ENCODE peak calls at places on chromosome 13, in ten cellular contexts. M is upper lobe of left lung, B is body of pancreas, U is heart left ventricle, P is GM06990, G is brain microvascular endothelial cell, Z is AG04450, D is progenitor cell of endocrine pancreas, L is IMR-90, J is cardiac muscle cell. A is an unnamed sample.
A peak's percentile ranks its signal among the peaks of the same experiment; 100 is the strongest.

GRCh38 chr13:65836066-65836465 is 1394.1 kb downstream of the PCDH9 start:
- DNase-seq in G (no peak), P (no peak), Z (no peak), M (no peak), D (no peak), B (no peak), L (no peak), J (no peak), U (no peak), A (no peak)

GRCh38 chr13:96963786-96964475 is 30.3 kb downstream of the OXGR1 start:
- DNase-seq in D (no peak), Z (no peak), U (no peak), P (no peak), G (no peak), J (no peak), M (no peak), B (no peak), L (no peak), A (no peak)

GRCh38 chr13:44819245-44819644 is 170.0 kb downstream of the NUFIP1 start:
- DNase-seq in P (no peak), Z (peak; percentile 61), B (peak; percentile 38), G (peak; percentile 70), M (no peak), D (no peak), U (no peak), J (no peak), L (peak; percentile 95), A (no peak)

GRCh38 chr13:98543380-98544104 is 33.4 kb downstream of the STK24 start:
- DNase-seq in D (no peak), G (no peak), U (no peak), Z (no peak), M (no peak), P (no peak), B (no peak), L (no peak), J (no peak), A (no peak)

GRCh38 chr13:82833928-82834327 is 1048.3 kb downstream of the SLITRK1 start:
- DNase-seq in D (no peak), J (no peak), G (no peak), P (no peak), U (no peak), Z (peak; percentile 23), L (peak; percentile 34), B (no peak), M (no peak), A (no peak)

GRCh38 chr13:45575830-45576180 is 39.7 kb downstream of the ERICH6B start:
- DNase-seq in P (no peak), U (no peak), M (no peak), J (no peak), D (no peak), L (no peak), G (no peak), B (no peak), Z (no peak), A (no peak)

GRCh38 chr13:30125422-30126073 is 181.8 kb downstream of the KATNAL1 start:
- DNase-seq in D (no peak), P (no peak), Z (peak; percentile 78), M (peak; percentile 76), B (peak; percentile 51), L (peak; percentile 94), U (no peak), G (peak; percentile 74), J (no peak), A (no peak)

GRCh38 chr13:33153421-33154381 is 131.9 kb downstream of the STARD13 start:
- DNase-seq in Z (no peak), B (no peak), J (no peak), D (no peak), P (no peak), M (no peak), G (peak; percentile 93), U (peak; percentile 73), L (peak; percentile 38), A (no peak)

GRCh38 chr13:87810391-87810801 is 139.2 kb downstream of the SLITRK5 start:
- DNase-seq in U (no peak), M (no peak), Z (no peak), P (no peak), D (no peak), B (no peak), G (no peak), L (no peak), J (peak; percentile 7), A (no peak)

GRCh38 chr13:33536639-33537425 is 251.3 kb upstream of the STARD13 start:
- DNase-seq in G (peak; percentile 68), J (no peak), M (no peak), U (no peak), D (no peak), Z (peak; percentile 89), L (peak; percentile 95), B (no peak), P (no peak), A (no peak)

GRCh38 chr13:60448907-60449510 is 52.0 kb downstream of the TDRD3 start:
- DNase-seq in U (no peak), Z (peak; percentile 15), G (peak; percentile 61), D (no peak), L (peak; percentile 68), J (peak; percentile 50), M (no peak), P (no peak), B (peak; percentile 20), A (no peak)

GRCh38 chr13:44231786-44232516 is 141.7 kb upstream of the SERP2 start:
- DNase-seq in B (peak; percentile 91), M (peak; percentile 94), P (no peak), D (no peak), J (no peak), U (no peak), G (peak; percentile 98), L (peak; percentile 96), Z (peak; percentile 74), A (no peak)

GRCh38 chr13:51585696-51586095 is 1.4 kb downstream of the WDFY2 start:
- DNase-seq in B (no peak), P (no peak), G (peak; percentile 41), Z (no peak), D (no peak), U (no peak), J (no peak), L (peak; percentile 62), M (no peak), A (no peak)

GRCh38 chr13:51585234-51585672 is 991 bp downstream of the WDFY2 start:
- DNase-seq in M (no peak), G (peak; percentile 16), D (no peak), B (peak; percentile 13), Z (no peak), L (peak; percentile 24), U (no peak), P (no peak), J (peak; percentile 29), A (no peak)

GRCh38 chr13:51583875-51584730 is at the start of gene WDFY2:
- DNase-seq in Z (peak; percentile 100), D (peak; percentile 99), J (peak; percentile 100), G (peak; percentile 100), M (peak; percentile 100), L (peak; percentile 100), P (peak; percentile 98), U (peak; percentile 100), B (peak; percentile 100), A (peak; percentile 99)

GRCh38 chr13:51583469-51583874 is 790 bp upstream of the WDFY2 start:
- DNase-seq in P (no peak), D (no peak), L (no peak), U (no peak), M (no peak), G (no peak), B (no peak), J (no peak), Z (no peak), A (no peak)

DNA sequence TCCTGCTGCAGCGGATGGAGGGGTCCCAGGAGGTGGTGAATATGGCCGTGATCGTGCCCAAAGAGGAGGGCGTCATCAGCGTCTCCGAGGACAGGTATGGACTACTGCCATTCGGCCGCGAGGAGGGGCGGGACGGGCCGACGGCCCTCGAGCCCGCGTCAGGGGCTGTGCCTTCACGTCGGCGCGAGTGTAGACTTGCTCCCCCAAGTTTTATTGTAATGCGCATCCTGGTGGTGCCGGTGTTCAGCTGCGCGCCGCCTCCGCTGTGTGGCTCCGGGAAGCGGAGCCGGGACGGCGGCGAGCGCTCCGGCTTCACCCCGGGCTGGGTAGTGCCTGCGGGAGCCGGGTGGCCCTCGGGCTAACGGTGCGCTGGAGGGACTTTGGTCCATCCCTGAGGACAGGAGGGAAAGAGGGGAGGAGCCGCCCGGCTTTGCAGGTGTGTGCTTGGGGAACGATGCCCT is 499 bp downstream of the WDFY2 start:
- DNase-seq in G (peak; percentile 33), U (peak; percentile 79), D (peak; percentile 53), M (peak; percentile 63), L (peak; percentile 37), Z (no peak), J (peak; percentile 66), P (peak; percentile 89), B (peak; percentile 63), A (peak; percentile 74)
- TF ChIP-seq CTCF in G (peak; percentile 11), U (no peak), D (no peak), M (no peak), L (no peak), Z (peak; percentile 11), J (peak; percentile 13), P (no peak), B (no peak), A (peak; percentile 18)

DNA sequence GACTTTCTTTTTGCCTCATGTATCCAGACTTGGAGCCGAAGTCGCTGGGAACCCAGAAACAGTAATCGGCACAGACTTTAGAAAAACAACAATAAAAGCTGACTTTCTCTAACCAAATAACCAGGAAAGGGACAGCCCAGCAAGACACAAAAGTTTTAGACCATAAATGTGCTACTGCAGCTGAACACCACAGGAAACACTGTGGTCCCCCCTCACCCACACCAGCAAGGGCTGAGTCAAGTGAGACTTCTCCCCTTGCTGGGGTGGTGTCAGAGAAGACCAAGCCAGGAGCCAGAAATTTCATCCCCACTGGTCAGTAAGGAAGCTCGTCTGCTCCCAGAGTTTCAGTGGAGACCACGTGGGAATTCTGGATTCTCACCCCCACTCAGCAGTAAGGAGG is 70.6 kb downstream of the ESD start:
- DNase-seq in L (no peak), J (no peak), B (no peak), M (no peak), G (no peak), P (no peak), Z (no peak), U (no peak), D (no peak), A (no peak)
- TF ChIP-seq CTCF in L (no peak), J (no peak), B (no peak), M (no peak), G (no peak), P (no peak), Z (no peak), U (no peak), D (no peak), A (no peak)

DNA sequence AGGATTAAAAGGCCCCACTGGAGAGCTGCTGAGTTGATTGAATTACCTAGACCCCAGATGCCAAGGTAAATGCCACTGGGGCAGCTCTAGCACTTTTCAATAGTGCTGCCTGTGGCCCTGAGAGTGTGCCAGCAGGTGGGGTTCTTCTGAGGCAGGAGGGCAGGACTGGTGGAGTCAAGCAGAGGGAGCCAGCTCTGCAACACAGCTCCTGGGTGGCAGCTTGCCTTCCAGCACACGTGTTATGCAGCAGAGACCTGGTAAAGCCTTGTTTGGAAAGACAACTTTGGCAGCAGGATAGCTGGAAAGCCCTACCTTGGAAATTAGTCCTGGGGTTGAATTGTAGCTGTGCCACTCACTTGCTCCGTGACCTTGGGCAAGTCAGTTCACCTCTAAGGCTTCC is 306.6 kb downstream of the ATP8A2 start:
- DNase-seq in G (no peak), L (no peak), M (no peak), P (no peak), Z (no peak), J (no peak), B (peak; percentile 70), U (no peak), D (no peak), A (no peak)
- TF ChIP-seq CTCF in G (no peak), L (no peak), M (no peak), P (peak; percentile 20), Z (no peak), J (no peak), B (no peak), U (no peak), D (no peak), A (no peak)

GRCh38 chr13:84985860-84986259 is 813.4 kb downstream of the SLITRK6 start:
- DNase-seq in G (no peak), U (no peak), L (no peak), M (no peak), B (no peak), J (no peak), Z (no peak), D (no peak), P (no peak), A (no peak)
- TF ChIP-seq CTCF in G (peak; percentile 17), U (no peak), L (no peak), M (no peak), B (no peak), J (no peak), Z (peak; percentile 29), D (no peak), P (no peak), A (no peak)